ENCODE peak calls at places on chromosomes 2 and 18, in four cellular contexts. I is EL, E is heart right ventricle, R is T-helper 17 cell. Y is an unnamed sample.

GRCh38 chr2:54546518-54546917 is 90.4 kb downstream of the SPTBN1 start:
- DNase-seq in E (no peak), I (no peak), R (no peak), Y (no peak)

GRCh38 chr2:234444888-234445287 is 52.0 kb downstream of the ARL4C start:
- DNase-seq in E (peak; percentile 27), I (peak; percentile 90), R (peak; percentile 31), Y (no peak)

GRCh38 chr2:119435953-119436297 is 4.3 kb downstream of the TMEM37 start:
- DNase-seq in R (no peak), I (no peak), E (no peak), Y (no peak)

GRCh38 chr2:212124597-212124996 is 414.0 kb downstream of the ERBB4 start:
- DNase-seq in I (no peak), R (no peak), E (no peak), Y (no peak)

GRCh38 chr2:75130171-75130570 is 69.1 kb downstream of the TACR1 start:
- DNase-seq in R (no peak), I (peak; percentile 12), E (no peak), Y (no peak)

GRCh38 chr2:28991021-28991420 is 9.9 kb downstream of the TOGARAM2 start:
- DNase-seq in I (peak; percentile 15), E (no peak), R (no peak), Y (no peak)

GRCh38 chr2:105111365-105112150 is 73.7 kb downstream of the MRPS9 start:
- DNase-seq in R (no peak), I (no peak), E (no peak), Y (no peak)

GRCh38 chr2:174376967-174377366 is 18.6 kb upstream of the SCRN3 start:
- DNase-seq in I (peak; percentile 22), E (no peak), R (no peak), Y (no peak)

GRCh38 chr2:44358498-44358897 is 2.8 kb downstream of the PREPL start:
- DNase-seq in I (peak; percentile 67), R (no peak), E (peak; percentile 19), Y (no peak)

GRCh38 chr2:112706170-112706664 is 14.6 kb upstream of the NT5DC4 start:
- DNase-seq in I (peak; percentile 71), R (no peak), E (no peak), Y (no peak)

GRCh38 chr2:27717070-27717453 is 53.4 kb downstream of the SLC4A1AP start:
- DNase-seq in E (peak; percentile 56), I (peak; percentile 94), R (no peak), Y (no peak)

GRCh38 chr2:207253946-207254345 is 88.2 kb upstream of the KLF7 start:
- DNase-seq in R (no peak), I (peak; percentile 97), E (no peak), Y (no peak)

GRCh38 chr18:10194592-10194991 is 259.8 kb upstream of the APCDD1 start:
- DNase-seq in I (peak; percentile 5), E (no peak), R (no peak), Y (no peak)

GRCh38 chr2:23828986-23829385 is 97.9 kb downstream of the ATAD2B start:
- DNase-seq in I (no peak), E (no peak), R (no peak), Y (no peak)

GRCh38 chr2:211503856-211504255 is 947.5 kb downstream of the CPS1 start:
- DNase-seq in R (no peak), I (no peak), E (no peak), Y (no peak)

GRCh38 chr2:47686018-47686417 is 96.9 kb upstream of the MSH6 start:
- DNase-seq in R (no peak), I (no peak), E (no peak), Y (no peak)

GRCh38 chr18:55224086-55224625 is 264.9 kb upstream of the CCDC68 start:
- DNase-seq in R (no peak), E (no peak), I (peak; percentile 17), Y (no peak)

GRCh38 chr2:85119900-85120299 is 13.3 kb upstream of the TCF7L1 start:
- DNase-seq in E (no peak), R (no peak), I (no peak), Y (no peak)

GRCh38 chr2:52115750-52116149 is 1083.8 kb upstream of the NRXN1 start:
- DNase-seq in R (no peak), I (no peak), E (no peak), Y (no peak)

GRCh38 chr2:227862741-227863588 is 8.5 kb upstream of the DAW1 start:
- DNase-seq in I (peak; percentile 90), R (no peak), E (no peak), Y (no peak)

GRCh38 chr2:28269019-28269784 is 123.5 kb upstream of the FOSL2 start:
- DNase-seq in E (no peak), R (no peak), I (peak; percentile 50), Y (no peak)

GRCh38 chr2:127174977-127175376 is 45.1 kb downstream of the CYP27C1 start:
- DNase-seq in I (peak; percentile 52), E (no peak), R (no peak), Y (no peak)

GRCh38 chr2:168518555-168519066 is 62.5 kb downstream of the CERS6 start:
- DNase-seq in R (no peak), E (peak; percentile 17), I (peak; percentile 24), Y (no peak)

GRCh38 chr2:196607073-196607472 is 32.4 kb upstream of the CCDC150 start:
- DNase-seq in I (no peak), R (no peak), E (no peak), Y (no peak)

GRCh38 chr2:43609304-43609883 is 13.6 kb upstream of the THADA start:
- DNase-seq in E (peak; percentile 40), R (peak; percentile 7), I (peak; percentile 59), Y (no peak)

GRCh38 chr2:10149684-10150083 is 27.1 kb downstream of the RRM2 start:
- DNase-seq in R (no peak), E (no peak), I (no peak), Y (no peak)

GRCh38 chr2:173149491-173149890 is 73.8 kb downstream of the MAP3K20 start:
- DNase-seq in E (no peak), R (peak; percentile 7), I (no peak), Y (peak; percentile 10)

GRCh38 chr2:71713581-71714580 is 260.5 kb downstream of the DYSF start:
- DNase-seq in E (no peak), I (peak; percentile 70), R (no peak), Y (no peak)

GRCh38 chr2:76984359-76984758 is 537.8 kb downstream of the LRRTM4 start:
- DNase-seq in R (no peak), E (no peak), I (no peak), Y (no peak)

GRCh38 chr2:10931710-10932255 is 20.0 kb downstream of the KCNF1 start:
- DNase-seq in R (no peak), E (no peak), I (peak; percentile 54), Y (no peak)

GRCh38 chr18:76589309-76589708 is 94.3 kb upstream of the ZNF516 start:
- DNase-seq in R (no peak), I (no peak), E (no peak), Y (no peak)

GRCh38 chr2:238278626-238279323 is 9.6 kb downstream of the PER2 start:
- DNase-seq in E (no peak), I (no peak), R (no peak), Y (no peak)

GRCh38 chr2:26613241-26614204 is 27.6 kb downstream of the CIB4 start:
- DNase-seq in E (peak; percentile 21), I (no peak), R (no peak), Y (no peak)

GRCh38 chr2:180699657-180700361 is 280.6 kb upstream of the UBE2E3 start:
- DNase-seq in R (no peak), E (no peak), I (peak; percentile 33), Y (no peak)

GRCh38 chr2:232276084-232276738 is 102.3 kb upstream of the ALPP start:
- DNase-seq in E (no peak), I (no peak), R (no peak), Y (no peak)

GRCh38 chr2:96386470-96386869 is 50.9 kb downstream of the NCAPH start:
- DNase-seq in E (no peak), R (no peak), I (no peak), Y (no peak)

GRCh38 chr2:29117636-29118303 is 2.6 kb downstream of the CLIP4 start:
- DNase-seq in R (no peak), I (peak; percentile 79), E (no peak), Y (no peak)

GRCh38 chr2:240604291-240604938 is 17.9 kb downstream of the CAPN10 start:
- DNase-seq in R (no peak), I (peak; percentile 63), E (peak; percentile 84), Y (no peak)

GRCh38 chr18:43077510-43078290 is 37.8 kb downstream of the RIT2 start:
- DNase-seq in R (no peak), I (no peak), E (no peak), Y (no peak)

GRCh38 chr18:6624271-6624670 is 105.2 kb upstream of the ARHGAP28 start:
- DNase-seq in E (no peak), R (no peak), I (peak; percentile 85), Y (no peak)

Y was measured in activated T-helper 1 cell treated with Interleukin-2 at 50 U/mL for 16 hours.